ENCODE peak calls at places on chromosomes 13 and 19, in six cellular contexts. X is uterus, O is lung, N is heart right ventricle, A is psoas muscle, Y is stomach. U is an unnamed sample.

GRCh38 chr19:33621811-33622504 is at the start of gene CHST8:
- DNase-seq in X (no peak), N (peak; percentile 45), O (no peak), A (peak; percentile 43), Y (peak; percentile 42), U (no peak)

GRCh38 chr13:37617162-37617561 is 18.6 kb upstream of the POSTN start:
- DNase-seq in N (no peak), A (no peak), Y (no peak), X (no peak), O (no peak), U (no peak)

GRCh38 chr19:38251564-38252051 is 4.6 kb downstream of the PPP1R14A start:
- DNase-seq in Y (no peak), X (peak; percentile 57), O (no peak), N (peak; percentile 88), A (no peak), U (no peak)

GRCh38 chr13:113815151-113816058 is 48.5 kb downstream of the GAS6 start:
- DNase-seq in O (no peak), Y (no peak), X (no peak), N (peak; percentile 34), A (no peak), U (no peak)

GRCh38 chr13:58843567-58843966 is 1212.0 kb downstream of the PCDH17 start:
- DNase-seq in A (no peak), O (no peak), X (no peak), N (no peak), Y (no peak), U (no peak)

GRCh38 chr13:110015253-110015652 is 228.9 kb upstream of the IRS2 start:
- DNase-seq in X (no peak), Y (peak; percentile 71), O (no peak), N (no peak), A (no peak), U (no peak)

GRCh38 chr13:40651866-40652587 is 14.4 kb downstream of the FOXO1 start:
- DNase-seq in O (no peak), X (no peak), A (no peak), Y (no peak), N (no peak), U (no peak)

GRCh38 chr19:32397736-32398135 is 7.8 kb upstream of the DPY19L3 start:
- DNase-seq in N (no peak), A (no peak), X (no peak), O (no peak), Y (no peak), U (no peak)

GRCh38 chr19:41616785-41617621 is 9.9 kb downstream of the CEACAM4 start:
- DNase-seq in X (no peak), A (no peak), Y (no peak), O (peak; percentile 28), N (no peak), U (no peak)

GRCh38 chr13:74556002-74556551 is 421.9 kb upstream of the KLF12 start:
- DNase-seq in X (no peak), N (no peak), A (no peak), O (no peak), Y (no peak), U (no peak)

GRCh38 chr19:2271516-2272103 is 10.4 kb downstream of the PEAK3 start:
- DNase-seq in A (peak; percentile 67), X (peak; percentile 40), O (peak; percentile 32), N (no peak), Y (no peak), U (peak; percentile 67)

GRCh38 chr13:46896346-46897138 is at the start of gene HTR2A:
- DNase-seq in O (no peak), N (peak; percentile 10), A (no peak), X (peak; percentile 28), Y (peak; percentile 33), U (peak; percentile 69)

GRCh38 chr13:75910591-75910990 is 274.5 kb downstream of the LMO7 start:
- DNase-seq in O (no peak), X (no peak), A (no peak), Y (no peak), N (no peak), U (no peak)

GRCh38 chr13:35378939-35379338 is 97.5 kb downstream of the MAB21L1 start:
- DNase-seq in Y (no peak), X (no peak), N (no peak), A (no peak), O (no peak), U (no peak)

GRCh38 chr13:43804461-43805070 is 17.8 kb upstream of the ENOX1 start:
- DNase-seq in A (no peak), O (no peak), N (peak; percentile 47), Y (no peak), X (no peak), U (no peak)

GRCh38 chr13:109655206-109655600 is 131.2 kb downstream of the IRS2 start:
- DNase-seq in Y (no peak), A (no peak), O (no peak), X (no peak), N (no peak), U (no peak)

GRCh38 chr19:15892012-15892411 is 5.9 kb downstream of the CYP4F2 start:
- DNase-seq in Y (no peak), A (no peak), N (no peak), X (no peak), O (no peak), U (no peak)

GRCh38 chr13:20313896-20314295 is 81.8 kb upstream of the GJB6 start:
- DNase-seq in X (no peak), A (no peak), N (no peak), Y (no peak), O (no peak), U (no peak)

GRCh38 chr13:48977973-48978372 is 2.3 kb downstream of the FNDC3A start:
- DNase-seq in X (no peak), O (no peak), N (no peak), A (no peak), Y (no peak), U (no peak)

GRCh38 chr19:3691372-3691716 is 8.9 kb downstream of the PIP5K1C start:
- DNase-seq in N (no peak), O (no peak), X (no peak), Y (no peak), A (no peak), U (no peak)

GRCh38 chr13:41463823-41464602 is 6.7 kb downstream of the RGCC start:
- DNase-seq in N (no peak), X (no peak), A (no peak), Y (no peak), O (no peak), U (no peak)

GRCh38 chr13:110400786-110401533 is 93.9 kb downstream of the COL4A2 start:
- DNase-seq in N (peak; percentile 62), Y (no peak), O (no peak), X (peak; percentile 73), A (no peak), U (no peak)

GRCh38 chr13:54949735-54950134 is 1921.1 kb downstream of the OLFM4 start:
- DNase-seq in O (no peak), Y (no peak), A (no peak), N (no peak), X (no peak), U (no peak)

GRCh38 chr19:43545276-43545675 is 12.3 kb downstream of the ZNF575 start:
- DNase-seq in O (no peak), Y (no peak), N (no peak), A (no peak), X (no peak), U (no peak)

GRCh38 chr13:24630851-24631341 is 49.3 kb upstream of the ATP12A start:
- DNase-seq in N (no peak), X (no peak), A (no peak), Y (peak; percentile 34), O (peak; percentile 65), U (no peak)

GRCh38 chr19:14369399-14370168 is 11.7 kb upstream of the ADGRE5 start:
- DNase-seq in N (peak; percentile 50), O (no peak), X (peak; percentile 59), A (no peak), Y (no peak), U (peak; percentile 77)

GRCh38 chr13:25844559-25845434 is 207.0 kb downstream of the SHISA2 start:
- DNase-seq in X (no peak), Y (no peak), A (no peak), N (no peak), O (no peak), U (no peak)

GRCh38 chr19:19459707-19460251 is 54.3 kb downstream of the GATAD2A start:
- DNase-seq in A (peak; percentile 50), X (no peak), N (no peak), Y (peak; percentile 41), O (no peak), U (peak; percentile 81)
- H3K4me1 ChIP-seq in A (peaks cover 80% of the 10 kb centered on the region), X (peaks cover 27% of the 10 kb centered on the region), N (peaks cover 72% of the 10 kb centered on the region), Y (peaks cover 68% of the 10 kb centered on the region), O (peaks cover 68% of the 10 kb centered on the region), U (no peaks in the 10 kb centered on the region)

DNA sequence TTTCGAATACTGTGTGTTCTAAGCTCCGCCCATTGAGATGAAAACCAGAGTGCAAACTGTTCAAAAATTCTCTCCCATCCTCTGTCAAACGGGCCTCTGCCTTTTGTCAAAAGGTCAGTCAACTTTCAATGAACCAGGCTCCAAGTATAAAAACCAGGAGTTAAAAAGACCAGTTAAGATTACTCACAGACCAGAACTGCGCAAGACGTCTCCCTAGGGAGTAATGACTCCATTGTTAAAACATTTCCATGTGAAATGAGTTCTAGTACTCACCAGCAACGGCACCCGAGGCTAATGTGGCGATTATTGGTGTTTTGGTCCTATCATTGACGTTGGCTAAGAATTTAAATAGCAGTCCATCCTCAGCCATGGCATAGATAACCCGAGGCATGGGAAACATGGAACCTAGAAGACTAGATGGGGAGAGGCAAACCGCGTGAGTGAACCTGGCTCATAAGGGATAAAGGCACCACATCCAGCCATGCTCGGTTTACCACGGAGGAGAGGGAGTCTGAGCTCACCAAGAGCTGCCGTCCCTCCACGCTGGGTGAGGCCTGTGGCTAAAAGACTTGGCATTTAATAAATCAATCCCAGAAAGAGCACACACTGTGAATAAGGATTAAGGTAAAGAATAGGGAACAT is 73.3 kb downstream of the SLC7A1 start:
- DNase-seq in A (no peak), X (peak; percentile 87), O (no peak), Y (no peak), N (no peak), U (peak; percentile 69)
- H3K36me3 ChIP-seq in A (no peaks in the 10 kb centered on the region), X (no peaks in the 10 kb centered on the region), O (peaks cover 10% of the 10 kb centered on the region), Y (peaks cover 73% of the 10 kb centered on the region), N (no peaks in the 10 kb centered on the region), U (peaks cover 33% of the 10 kb centered on the region)

DNA sequence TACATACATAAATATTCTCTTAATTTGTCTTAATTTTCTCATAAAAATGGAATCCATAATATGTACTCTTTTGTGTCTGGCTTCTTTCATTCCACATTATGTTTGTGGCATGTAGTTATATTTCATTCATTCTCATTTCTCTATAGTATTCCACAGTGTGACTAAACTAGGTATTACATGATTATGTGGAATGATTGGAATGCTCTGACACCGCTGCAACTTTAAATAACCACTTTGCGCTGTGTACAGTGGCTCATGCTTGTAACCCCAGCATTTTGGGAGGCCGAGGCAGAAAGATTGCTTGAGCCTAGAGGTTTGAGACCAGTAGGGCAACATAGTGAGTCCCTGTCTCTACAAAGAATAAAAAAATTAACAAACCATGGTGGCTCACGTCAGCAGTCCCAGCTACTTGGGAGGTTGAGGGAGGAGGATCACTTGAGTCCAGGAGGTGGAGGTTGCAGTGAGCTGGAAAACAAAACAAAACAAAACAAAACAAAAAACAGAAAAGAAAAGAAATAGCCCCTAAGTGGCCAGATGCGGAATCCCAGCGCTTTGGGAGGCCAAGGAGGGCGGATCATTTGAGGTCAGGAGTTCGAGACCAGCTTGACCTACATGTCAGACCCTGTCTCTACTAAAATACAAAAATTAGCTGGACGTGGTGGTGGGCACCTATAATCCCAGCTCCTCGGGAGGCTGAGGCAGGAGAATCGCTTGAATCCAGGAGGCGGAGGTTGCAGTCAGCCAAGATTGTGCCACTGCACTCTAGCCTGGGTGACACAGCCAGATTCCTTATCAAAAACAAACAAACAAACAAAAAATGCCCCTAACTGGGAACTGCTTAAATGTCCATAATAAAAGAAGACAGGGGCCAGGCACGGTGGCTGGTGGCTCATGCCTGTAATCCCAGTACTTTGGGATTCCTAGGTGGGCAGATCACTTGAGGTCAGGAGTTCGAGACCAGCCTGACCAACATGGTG is 8.0 kb upstream of the SAE1 start:
- DNase-seq in A (no peak), Y (no peak), N (no peak), O (no peak), X (no peak), U (no peak)
- H3K27ac ChIP-seq in A (no peak overlapping the region), Y (no peak overlapping the region), N (no peak overlapping the region), O (peak overlapping the region; percentile 59), X (no peak overlapping the region), U (no peak overlapping the region)

GRCh38 chr19:45163156-45163555 is 2.4 kb upstream of the NKPD1 start:
- DNase-seq in X (no peak), O (no peak), Y (no peak), A (no peak), N (no peak), U (no peak)
- H3K4me1 ChIP-seq in X (no peaks in the 10 kb centered on the region), O (peaks cover 9% of the 10 kb centered on the region), Y (peaks cover 7% of the 10 kb centered on the region), A (no peaks in the 10 kb centered on the region), N (peaks cover 29% of the 10 kb centered on the region), U (no peaks in the 10 kb centered on the region)

U was measured in right atrium auricular region.